ENCODE peak calls at places on chromosomes 13 and 19, in six cellular contexts. V is SK-N-SH, L is HepG2, B is GM12878, A is K562, U is HCT116. G is an unnamed sample. For H3K4me1, the result is how much of the 10 kb centered on the place peaks cover.

GRCh38 chr19:54660967-54661366 is 1.8 kb upstream of the LILRB4 start:
- DNase-seq in U (no peak), A (no peak), B (peak), L (no peak), V (no peak), G (no peak)

GRCh38 chr13:27442071-27442647 is 8.2 kb downstream of the MTIF3 start:
- DNase-seq in B (no peak), L (no peak), U (no peak), V (no peak), A (no peak), G (no peak)

GRCh38 chr13:87851395-87851794 is 180.2 kb downstream of the SLITRK5 start:
- DNase-seq in V (no peak), L (no peak), A (no peak), U (no peak), B (no peak), G (no peak)

GRCh38 chr19:45901432-45901903 is 945 bp downstream of the MYPOP start:
- DNase-seq in B (no peak), L (no peak), U (no peak), A (no peak), V (peak), G (no peak)

GRCh38 chr19:2428027-2428690 is 773 bp upstream of the TIMM13 start:
- DNase-seq in A (no peak), U (no peak), B (no peak), V (peak), L (no peak), G (no peak)

GRCh38 chr19:44620667-44621066 is 7.3 kb downstream of the IGSF23 start:
- DNase-seq in L (no peak), B (no peak), V (no peak), A (no peak), U (no peak), G (no peak)

GRCh38 chr13:59673301-59673700 is 490.4 kb downstream of the DIAPH3 start:
- DNase-seq in A (no peak), L (no peak), U (no peak), V (no peak), B (no peak), G (no peak)

GRCh38 chr19:16001481-16002312 is 52.9 kb downstream of the OR10H4 start:
- DNase-seq in B (peak), A (no peak), V (no peak), L (peak), U (no peak), G (no peak)

GRCh38 chr13:103931885-103932284 is 865.7 kb upstream of the SLC10A2 start:
- DNase-seq in L (no peak), V (no peak), A (no peak), B (no peak), U (no peak), G (no peak)

GRCh38 chr13:28387740-28388501 is 107.0 kb downstream of the FLT1 start:
- DNase-seq in V (no peak), A (no peak), B (no peak), U (no peak), L (no peak), G (no peak)

GRCh38 chr19:36032251-36033104 is at the start of gene CLIP3:
- DNase-seq in A (no peak), U (no peak), V (peak), L (no peak), B (no peak), G (no peak)

GRCh38 chr13:54841682-54842081 is 1813.1 kb downstream of the OLFM4 start:
- DNase-seq in U (no peak), A (no peak), L (no peak), V (no peak), B (no peak), G (no peak)

GRCh38 chr19:49890349-49891311 is 6.1 kb downstream of the IL4I1 start:
- DNase-seq in V (peak), U (no peak), B (no peak), A (peak), L (no peak), G (no peak)

GRCh38 chr13:62003452-62003851 is 587.8 kb upstream of the PCDH20 start:
- DNase-seq in L (no peak), V (no peak), U (no peak), B (no peak), A (no peak), G (no peak)

GRCh38 chr19:3944018-3944721 is 11.3 kb downstream of the NMRK2 start:
- DNase-seq in U (no peak), B (no peak), V (no peak), L (no peak), A (no peak), G (no peak)

GRCh38 chr19:17555929-17556813 is 722 bp downstream of the COLGALT1 start:
- DNase-seq in V (peak), L (no peak), B (no peak), U (no peak), A (peak), G (no peak)

DNA sequence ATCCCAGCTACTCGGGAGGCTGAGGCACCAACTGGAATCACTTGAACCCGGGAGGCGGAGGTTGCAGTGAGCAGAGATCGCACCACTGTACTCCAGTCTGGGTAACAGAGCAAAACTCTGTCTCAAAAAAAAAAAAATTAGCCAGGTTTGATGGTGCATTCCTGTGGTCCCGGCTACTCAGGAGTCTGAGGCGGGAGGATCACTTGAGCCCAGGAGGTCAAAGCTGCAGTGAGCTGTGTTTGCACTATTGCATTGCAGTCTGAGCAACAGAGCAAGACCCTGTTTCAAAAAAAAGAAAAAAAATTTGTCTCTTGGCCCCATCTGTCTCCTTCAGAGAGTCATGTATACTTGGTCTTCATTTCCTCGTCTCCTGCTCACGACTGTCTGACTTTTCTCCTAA is 1.6 kb downstream of the CCDC97 start:
- DNase-seq in A (no peak), U (no peak), L (no peak), B (no peak), V (no peak), G (no peak)
- H3K4me1 ChIP-seq in A (under half), U (under half), L (under half), B (under half), V (under half), G (under half)

GRCh38 chr13:40980466-40980865 is 38.6 kb downstream of the ELF1 start:
- DNase-seq in B (no peak), V (no peak), L (no peak), U (no peak), A (no peak), G (no peak)

GRCh38 chr13:40983269-40983668 is 35.8 kb downstream of the ELF1 start:
- DNase-seq in B (no peak), A (no peak), U (no peak), L (no peak), V (no peak), G (no peak)

GRCh38 chr13:40981949-40982348 is 37.2 kb downstream of the ELF1 start:
- DNase-seq in L (no peak), V (no peak), A (no peak), U (no peak), B (no peak), G (no peak)

GRCh38 chr13:40982772-40983171 is 36.3 kb downstream of the ELF1 start:
- DNase-seq in L (no peak), V (peak), A (peak), B (peak), U (no peak), G (no peak)

GRCh38 chr13:40981361-40981760 is 37.8 kb downstream of the ELF1 start:
- DNase-seq in B (no peak), U (no peak), A (no peak), V (no peak), L (no peak), G (no peak)
- TF ChIP-seq SIN3A in B (no peak), U (no peak), A (no peak), V (no peak), L (no peak), G (no peak)

GRCh38 chr19:37251308-37252229 is 33.6 kb downstream of the ZNF383 start:
- DNase-seq in U (no peak), A (peak), B (peak), V (peak), L (no peak), G (no peak)
- TF ChIP-seq REST in U (no peak), A (no peak), B (no peak), V (peak), L (no peak), G (no peak)

DNA sequence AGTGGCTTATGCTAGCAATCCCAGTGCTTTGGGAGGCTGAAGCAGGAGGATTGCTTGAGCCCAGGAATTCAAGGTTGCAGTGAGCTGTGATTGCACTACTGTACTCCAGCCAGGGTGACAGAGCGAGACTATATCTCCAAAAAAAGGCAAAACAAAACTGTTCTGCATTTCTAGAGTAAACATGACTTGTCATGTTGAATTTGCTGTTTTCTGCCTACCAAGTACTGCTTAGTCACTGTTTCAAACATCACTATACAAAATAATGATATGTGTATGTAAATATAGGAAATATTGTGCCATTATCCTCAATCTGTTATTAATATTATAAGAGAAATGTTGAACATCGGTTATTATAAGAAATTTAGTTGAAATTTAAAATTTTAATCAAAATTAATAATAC is 9.2 kb downstream of the RFC3 start:
- DNase-seq in B (no peak), V (no peak), U (no peak), L (no peak), A (no peak), G (no peak)
- H3K4me1 ChIP-seq in B (under half), V (under half), U (under half), L (under half), A (under half), G (under half)

DNA sequence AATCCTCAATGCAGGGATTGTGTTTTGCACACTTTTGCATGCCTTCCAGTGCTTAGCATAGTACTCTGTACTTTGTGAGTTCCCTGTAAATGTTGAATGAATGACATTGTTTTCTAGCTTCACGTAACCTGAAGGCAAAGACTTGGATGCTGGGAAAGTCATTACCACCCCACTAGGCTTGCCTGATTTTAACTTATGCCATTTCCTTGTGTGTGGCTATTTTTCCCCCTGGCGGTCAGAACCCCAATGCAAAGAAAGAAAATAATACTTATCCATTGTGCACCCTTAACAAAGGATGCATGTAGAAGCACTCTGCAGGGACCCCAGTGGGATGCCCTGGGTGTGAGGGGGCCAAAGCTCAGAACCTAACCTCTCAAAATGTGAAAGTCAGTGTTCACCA is 1.2 kb upstream of the ENOX1 start:
- DNase-seq in V (peak), B (no peak), U (peak), L (no peak), A (no peak), G (no peak)
- TF ChIP-seq SIN3A in V (no peak), B (no peak), U (no peak), L (no peak), A (no peak), G (no peak)

G was measured in Panc1.